ENCODE peak calls at places on chromosomes 16 and 17, in six cellular contexts. E is uterus; L is HTR-8/SVneo; S is colonic mucosa; G is HuH-7.5; Y is stimulated activated CD4-positive, alpha-beta T cell treated with anti-CD3 and anti-CD28 coated beads, Interleukin-2, amount 100 ng/mL, for 48 hours. N is an unnamed sample.

GRCh38 chr17:38333635-38334295 is 10.0 kb downstream of the GPR179 start:
- DNase-seq in G (peak; percentile 58), Y (peak; percentile 62), L (peak; percentile 64), S (peak; percentile 46), E (no peak), N (peak; percentile 57)

GRCh38 chr16:50862818-50863672 is 121.2 kb downstream of the CYLD start:
- DNase-seq in S (no peak), G (no peak), L (no peak), E (no peak), Y (no peak), N (no peak)

GRCh38 chr16:69311533-69312388 is 611 bp downstream of the VPS4A start:
- DNase-seq in L (peak; percentile 37), Y (peak; percentile 41), E (no peak), S (peak; percentile 53), G (peak; percentile 81), N (peak; percentile 42)

GRCh38 chr16:85649978-85650863 is 37.1 kb downstream of the GSE1 start:
- DNase-seq in G (no peak), Y (no peak), L (no peak), E (no peak), S (no peak), N (no peak)

GRCh38 chr17:68790931-68791330 is 164.3 kb downstream of the ABCA8 start:
- DNase-seq in E (peak; percentile 33), Y (no peak), G (no peak), L (no peak), S (peak; percentile 22), N (no peak)

GRCh38 chr16:19389246-19389645 is 28.4 kb upstream of the TMC5 start:
- DNase-seq in S (peak; percentile 91), G (no peak), Y (peak; percentile 47), E (no peak), L (peak; percentile 49), N (peak; percentile 67)

GRCh38 chr17:37764383-37764782 is 19.5 kb upstream of the HNF1B start:
- DNase-seq in L (no peak), S (no peak), Y (no peak), E (no peak), G (no peak), N (no peak)

GRCh38 chr16:57044931-57045693 is 47.3 kb upstream of the CPNE2 start:
- DNase-seq in E (no peak), G (no peak), Y (no peak), L (no peak), S (no peak), N (no peak)

GRCh38 chr16:84758627-84759026 is 58.8 kb downstream of the USP10 start:
- DNase-seq in Y (no peak), S (no peak), L (no peak), E (no peak), G (no peak), N (no peak)

GRCh38 chr16:2741168-2741567 is 11.3 kb upstream of the SRRM2 start:
- DNase-seq in G (no peak), Y (no peak), L (no peak), E (no peak), S (no peak), N (no peak)

GRCh38 chr16:66296591-66296990 is 69.9 kb upstream of the CDH5 start:
- DNase-seq in G (no peak), L (no peak), S (no peak), E (no peak), Y (no peak), N (no peak)

GRCh38 chr17:50863221-50863843 is 2.8 kb downstream of the TOB1 start:
- DNase-seq in S (peak; percentile 71), L (no peak), E (no peak), Y (peak; percentile 41), G (no peak), N (peak; percentile 33)

GRCh38 chr16:4613636-4614570 is 785 bp downstream of the UBALD1 start:
- DNase-seq in Y (peak; percentile 45), L (peak; percentile 37), E (peak; percentile 39), S (no peak), G (no peak), N (peak; percentile 38)

GRCh38 chr17:83024205-83024971 is 55.0 kb upstream of the METRNL start:
- DNase-seq in G (no peak), L (no peak), E (no peak), Y (no peak), S (no peak), N (no peak)

GRCh38 chr16:89268987-89269735 is 51.7 kb downstream of the ZNF778 start:
- DNase-seq in S (no peak), E (no peak), L (no peak), Y (no peak), G (no peak), N (no peak)

GRCh38 chr17:45172541-45173286 is 11.0 kb downstream of the HEXIM2 start:
- DNase-seq in Y (peak; percentile 41), L (peak; percentile 97), E (peak; percentile 66), S (peak; percentile 80), G (no peak), N (peak; percentile 66)

GRCh38 chr16:70730016-70730415 is 44.2 kb upstream of the MTSS2 start:
- DNase-seq in E (no peak), S (no peak), G (no peak), L (no peak), Y (no peak), N (no peak)

GRCh38 chr16:54931041-54931756 is 534 bp downstream of the IRX5 start:
- DNase-seq in Y (no peak), L (no peak), S (no peak), E (no peak), G (peak; percentile 41), N (no peak)

GRCh38 chr17:44688675-44689491 is 693 bp downstream of the CCDC43 start:
- DNase-seq in E (no peak), L (peak; percentile 22), G (no peak), S (no peak), Y (no peak), N (no peak)

GRCh38 chr16:20766294-20766693 is 2.5 kb downstream of the ACSM3 start:
- DNase-seq in G (no peak), S (no peak), E (no peak), L (no peak), Y (no peak), N (no peak)

GRCh38 chr17:70855401-70856054 is 686.2 kb downstream of the KCNJ2 start:
- DNase-seq in L (no peak), Y (no peak), S (no peak), G (no peak), E (no peak), N (no peak)